ENCODE peak calls at places on chromosomes 5 and 9, in six cellular contexts. X, R, J, T, W and M are unnamed samples.

GRCh38 chr5:138647261-138647788 is 72.1 kb upstream of the HSPA9 start:
- DNase-seq in X (no peak), J (no peak), T (no peak), R (peak; percentile 33), W (no peak), M (peak; percentile 38)

GRCh38 chr9:115211413-115212204 is 93.7 kb upstream of the TNC start:
- DNase-seq in T (no peak), R (peak; percentile 36), X (no peak), J (peak; percentile 79), W (no peak), M (peak; percentile 71)

GRCh38 chr9:80867731-80868130 is 821.6 kb downstream of the TLE1 start:
- DNase-seq in W (no peak), X (no peak), J (no peak), R (peak; percentile 23), T (no peak), M (peak; percentile 45)

GRCh38 chr9:92564479-92564878 is 28.7 kb upstream of the ECM2 start:
- DNase-seq in T (no peak), J (no peak), W (no peak), X (no peak), R (peak; percentile 56), M (peak; percentile 80)

GRCh38 chr5:17216974-17217325 is 481 bp upstream of the BASP1 start:
- DNase-seq in J (no peak), X (no peak), T (no peak), W (peak; percentile 56), R (peak; percentile 70), M (peak; percentile 79)

GRCh38 chr5:128084228-128085167 is 932 bp downstream of the SLC12A2 start:
- DNase-seq in X (peak; percentile 25), T (peak; percentile 47), R (no peak), J (peak; percentile 54), W (peak; percentile 31), M (no peak)

GRCh38 chr5:147369742-147370374 is 135.0 kb downstream of the STK32A start:
- DNase-seq in X (no peak), R (peak; percentile 30), J (no peak), T (no peak), W (no peak), M (no peak)

GRCh38 chr5:149211566-149211965 is 60.1 kb upstream of the AFAP1L1 start:
- DNase-seq in W (no peak), R (peak; percentile 68), T (no peak), J (no peak), X (no peak), M (peak; percentile 76)

GRCh38 chr5:33046091-33046490 is 335.0 kb downstream of the NPR3 start:
- DNase-seq in T (no peak), X (no peak), W (no peak), R (no peak), J (no peak), M (no peak)

GRCh38 chr9:132773764-132774339 is 103.6 kb downstream of the GTF3C4 start:
- DNase-seq in J (no peak), R (no peak), X (no peak), W (no peak), T (no peak), M (no peak)

GRCh38 chr5:169168288-169168687 is 132.7 kb downstream of the SLIT3 start:
- DNase-seq in J (no peak), R (no peak), X (no peak), T (no peak), W (no peak), M (no peak)

GRCh38 chr5:179869101-179869500 is 10.5 kb upstream of the MRNIP start:
- DNase-seq in X (no peak), W (no peak), T (no peak), J (no peak), R (no peak), M (no peak)

GRCh38 chr5:129906177-129906887 is 2.1 kb downstream of the CHSY3 start:
- DNase-seq in T (peak; percentile 29), J (no peak), R (peak; percentile 53), W (peak; percentile 60), X (no peak), M (peak; percentile 51)

GRCh38 chr5:111649516-111649915 is 107.5 kb downstream of the NREP start:
- DNase-seq in W (no peak), R (no peak), J (no peak), X (no peak), T (no peak), M (no peak)

GRCh38 chr5:17113174-17113941 is 104.1 kb upstream of the BASP1 start:
- DNase-seq in J (no peak), T (no peak), W (no peak), R (peak; percentile 31), X (no peak), M (peak; percentile 91)

GRCh38 chr9:87749335-87750035 is 23.6 kb downstream of the CTSL start:
- DNase-seq in T (no peak), R (no peak), W (no peak), J (no peak), X (no peak), M (no peak)

GRCh38 chr5:161763571-161763970 is 78.0 kb downstream of the GABRA6 start:
- DNase-seq in X (no peak), J (no peak), T (no peak), R (no peak), W (no peak), M (no peak)

GRCh38 chr5:24591426-24591825 is 53.4 kb downstream of the CDH10 start:
- DNase-seq in W (no peak), J (no peak), X (no peak), T (no peak), R (no peak), M (no peak)

GRCh38 chr5:126106032-126106431 is 317.2 kb upstream of the GRAMD2B start:
- DNase-seq in J (no peak), T (no peak), X (no peak), R (peak; percentile 17), W (no peak), M (peak; percentile 18)

GRCh38 chr9:98256632-98257218 is 1.3 kb upstream of the TBC1D2 start:
- DNase-seq in X (no peak), T (no peak), J (no peak), R (no peak), W (peak; percentile 28), M (no peak)

GRCh38 chr9:98262056-98262455 is 6.6 kb upstream of the TBC1D2 start:
- DNase-seq in J (no peak), T (no peak), W (no peak), R (no peak), X (no peak), M (no peak)

GRCh38 chr9:98260635-98261034 is 5.2 kb upstream of the TBC1D2 start:
- DNase-seq in J (no peak), X (no peak), T (no peak), W (no peak), R (no peak), M (no peak)

GRCh38 chr9:98263080-98263479 is 7.6 kb upstream of the TBC1D2 start:
- DNase-seq in W (no peak), J (no peak), R (no peak), T (no peak), X (no peak), M (no peak)

GRCh38 chr9:98259791-98260190 is 4.3 kb upstream of the TBC1D2 start:
- DNase-seq in X (no peak), T (no peak), R (no peak), J (no peak), W (no peak), M (no peak)
- TF ChIP-seq CTCF in X (no peak), T (no peak), R (no peak), J (no peak), W (no peak), M (no peak)

DNA sequence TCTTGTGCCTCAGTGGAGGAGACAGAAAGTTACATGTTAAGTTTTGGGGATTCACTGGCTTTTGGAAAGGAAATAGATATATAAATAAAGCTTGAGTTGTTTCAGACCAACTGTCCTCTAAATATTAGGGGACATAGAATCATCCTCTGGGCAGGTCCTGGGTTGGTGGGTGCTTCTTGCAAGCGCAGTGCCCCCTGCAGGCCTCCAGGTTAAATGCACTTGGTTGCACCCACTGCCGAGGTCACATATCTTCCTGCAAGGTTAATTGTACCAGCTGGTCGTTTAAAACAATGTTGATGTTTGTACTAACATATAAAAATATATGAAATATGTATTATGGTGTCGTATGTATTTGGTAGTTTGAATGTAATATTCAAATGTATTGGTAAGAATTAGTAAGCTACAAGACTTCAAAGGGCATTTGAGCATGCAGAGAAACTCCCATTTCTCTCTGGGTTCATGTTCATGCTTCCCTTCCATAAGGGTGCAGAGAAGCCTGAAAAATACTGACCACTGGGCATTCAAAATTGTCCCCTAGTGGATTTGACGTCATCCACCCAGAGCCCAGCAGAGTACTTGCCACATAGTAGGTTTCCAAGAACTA is 87.0 kb downstream of the ZNF618 start:
- DNase-seq in W (peak; percentile 25), T (peak; percentile 58), R (peak; percentile 71), J (peak; percentile 62), X (peak; percentile 32), M (peak; percentile 76)
- TF ChIP-seq CTCF in W (peak; percentile 19), T (peak; percentile 73), R (peak; percentile 54), J (peak; percentile 65), X (peak; percentile 71), M (peak; percentile 83)

GRCh38 chr5:132467292-132467984 is 23.1 kb downstream of the IRF1 start:
- DNase-seq in X (peak; percentile 7), J (peak; percentile 90), T (no peak), R (no peak), W (no peak), M (no peak)

GRCh38 chr5:132470596-132470995 is 20.0 kb downstream of the IRF1 start:
- DNase-seq in X (peak; percentile 9), J (no peak), W (no peak), R (no peak), T (no peak), M (no peak)

GRCh38 chr5:132468665-132469379 is 21.8 kb downstream of the IRF1 start:
- DNase-seq in J (no peak), T (no peak), X (no peak), R (no peak), W (no peak), M (no peak)

GRCh38 chr5:132471006-132471907 is 19.3 kb downstream of the IRF1 start:
- DNase-seq in W (no peak), J (no peak), T (no peak), R (no peak), X (no peak), M (no peak)

GRCh38 chr5:132469380-132470372 is 20.9 kb downstream of the IRF1 start:
- DNase-seq in X (peak; percentile 7), R (peak; percentile 72), T (no peak), J (no peak), W (peak; percentile 71), M (peak; percentile 89)
- TF ChIP-seq CTCF in X (no peak), R (no peak), T (no peak), J (peak; percentile 6), W (no peak), M (no peak)

DNA sequence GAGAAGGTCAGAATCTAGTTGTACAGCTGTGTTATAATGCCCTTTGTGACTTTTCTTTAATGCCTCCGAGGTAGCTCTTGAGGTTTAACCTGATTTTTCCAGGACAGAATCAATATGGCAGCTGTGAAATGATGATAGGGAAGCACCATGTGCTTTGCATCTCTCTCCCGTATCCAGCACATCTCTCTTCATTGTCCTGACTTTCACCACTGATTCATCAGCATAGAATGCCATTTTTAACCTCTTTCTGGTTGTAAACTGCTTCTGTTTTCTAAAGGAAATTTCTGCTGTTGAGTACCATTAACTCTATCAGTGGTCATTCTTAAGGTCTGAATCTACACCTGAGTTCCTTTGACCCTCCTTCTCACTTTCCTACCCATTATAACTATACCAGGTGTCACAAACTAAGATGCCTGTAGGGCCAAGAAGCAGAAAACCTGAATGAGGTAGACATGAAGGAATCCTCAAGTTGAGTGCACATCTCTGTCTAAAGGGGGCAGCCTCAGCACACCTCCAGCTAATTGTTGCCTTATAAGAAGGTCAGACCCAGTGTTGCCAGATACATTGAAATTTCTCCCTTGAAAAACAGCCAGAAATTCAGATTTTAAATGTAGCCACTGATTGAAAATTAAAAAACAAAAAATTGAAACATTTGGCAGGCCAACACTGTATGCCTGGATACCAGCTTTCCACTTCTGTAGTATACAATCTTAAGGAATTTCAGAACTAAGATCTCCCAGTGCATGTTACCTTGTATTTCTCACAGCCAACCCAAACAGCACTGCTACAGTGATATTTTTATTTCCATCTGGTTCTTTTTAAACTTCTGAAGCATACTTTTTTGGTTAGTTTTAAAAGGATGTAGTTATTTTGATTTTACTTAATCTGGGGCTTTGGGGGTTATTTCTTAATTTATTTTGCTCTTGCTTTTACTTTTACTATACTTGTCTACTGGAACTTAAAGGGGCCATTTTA is 35.8 kb upstream of the TLX3 start:
- DNase-seq in R (peak; percentile 26), X (no peak), J (peak; percentile 47), T (no peak), W (peak; percentile 64), M (peak; percentile 36)
- TF ChIP-seq CTCF in R (peak; percentile 19), X (no peak), J (peak; percentile 42), T (no peak), W (peak; percentile 68), M (peak; percentile 55)